ENCODE peak calls at places on chromosomes 11 and 22, in six cellular contexts. I, H, Z, S, B and F are unnamed samples.

GRCh38 chr11:62004473-62004872 is 37.0 kb upstream of the FTH1 start:
- DNase-seq in Z (no peak), I (peak), S (no peak), B (peak), H (peak), F (no peak)

GRCh38 chr22:47043835-47044721 is 281.6 kb downstream of the TBC1D22A start:
- DNase-seq in I (peak), H (no peak), Z (peak), S (peak), B (no peak), F (peak)

GRCh38 chr22:37162221-37163095 is 12.7 kb upstream of the IL2RB start:
- DNase-seq in H (no peak), I (no peak), Z (no peak), S (no peak), B (no peak), F (no peak)

GRCh38 chr11:112200252-112200651 is 24.9 kb downstream of the BCO2 start:
- DNase-seq in H (no peak), I (no peak), S (no peak), B (no peak), Z (no peak), F (no peak)

GRCh38 chr11:102110761-102111010 is 439 bp downstream of the YAP1 start:
- DNase-seq in B (no peak), I (no peak), H (no peak), S (no peak), Z (no peak), F (no peak)

GRCh38 chr11:95239871-95240648 is 9.1 kb upstream of the SESN3 start:
- DNase-seq in H (no peak), B (no peak), S (no peak), I (no peak), Z (no peak), F (peak)

GRCh38 chr11:5004429-5005274 is 10.0 kb downstream of the OR51L1 start:
- DNase-seq in Z (peak), B (peak), I (peak), S (peak), H (peak), F (peak)

GRCh38 chr11:20457934-20458333 is 70.4 kb downstream of the PRMT3 start:
- DNase-seq in B (no peak), H (no peak), I (no peak), Z (no peak), S (no peak), F (no peak)

GRCh38 chr11:132910016-132910760 is 622.1 kb downstream of the OPCML start:
- DNase-seq in H (no peak), I (no peak), B (no peak), Z (no peak), S (no peak), F (no peak)

GRCh38 chr22:35634015-35634414 is 14.2 kb upstream of the APOL6 start:
- DNase-seq in Z (no peak), I (no peak), H (no peak), S (no peak), B (no peak), F (no peak)

GRCh38 chr22:22886546-22886945 is 1.1 kb upstream of the IGLL5 start:
- DNase-seq in S (no peak), Z (no peak), I (no peak), H (no peak), B (no peak), F (no peak)

GRCh38 chr11:77115181-77115611 is 12.6 kb downstream of the OMP start:
- DNase-seq in I (no peak), B (no peak), H (no peak), Z (no peak), S (no peak), F (no peak)

GRCh38 chr11:74397531-74398243 is 546 bp downstream of the PGM2L1 start:
- DNase-seq in I (no peak), B (peak), Z (peak), S (peak), H (no peak), F (peak)

GRCh38 chr11:114774599-114775365 is 96.5 kb downstream of the NXPE2 start:
- DNase-seq in S (peak), B (peak), Z (peak), H (no peak), I (peak), F (peak)

GRCh38 chr22:25197335-25197734 is 2.3 kb upstream of the CRYBB3 start:
- DNase-seq in S (no peak), B (no peak), H (no peak), I (no peak), Z (no peak), F (no peak)

GRCh38 chr22:35085621-35086020 is 19.7 kb downstream of the ISX start:
- DNase-seq in Z (no peak), H (no peak), I (no peak), B (no peak), S (no peak), F (no peak)

GRCh38 chr22:18057568-18058209 is 20.1 kb upstream of the PEX26 start:
- DNase-seq in B (peak), H (peak), Z (peak), S (peak), I (peak), F (peak)

GRCh38 chr11:60947666-60948065 is 4.3 kb downstream of the SLC15A3 start:
- DNase-seq in S (no peak), H (peak), B (no peak), Z (no peak), I (no peak), F (no peak)

GRCh38 chr22:46031965-46032851 is 55.2 kb upstream of the WNT7B start:
- DNase-seq in H (no peak), I (no peak), B (no peak), Z (no peak), S (no peak), F (no peak)

GRCh38 chr11:65539401-65540289 is 14.8 kb downstream of the SCYL1 start:
- DNase-seq in Z (peak), B (no peak), I (no peak), H (no peak), S (peak), F (peak)

GRCh38 chr11:65538232-65538914 is 13.5 kb downstream of the SCYL1 start:
- DNase-seq in B (peak), Z (no peak), S (no peak), H (no peak), I (no peak), F (no peak)

GRCh38 chr11:65538915-65539374 is 14.1 kb downstream of the SCYL1 start:
- DNase-seq in S (no peak), I (no peak), H (no peak), B (no peak), Z (no peak), F (no peak)

GRCh38 chr11:65541093-65542010 is 16.5 kb downstream of the SCYL1 start:
- DNase-seq in H (no peak), B (no peak), I (no peak), S (no peak), Z (no peak), F (peak)

DNA sequence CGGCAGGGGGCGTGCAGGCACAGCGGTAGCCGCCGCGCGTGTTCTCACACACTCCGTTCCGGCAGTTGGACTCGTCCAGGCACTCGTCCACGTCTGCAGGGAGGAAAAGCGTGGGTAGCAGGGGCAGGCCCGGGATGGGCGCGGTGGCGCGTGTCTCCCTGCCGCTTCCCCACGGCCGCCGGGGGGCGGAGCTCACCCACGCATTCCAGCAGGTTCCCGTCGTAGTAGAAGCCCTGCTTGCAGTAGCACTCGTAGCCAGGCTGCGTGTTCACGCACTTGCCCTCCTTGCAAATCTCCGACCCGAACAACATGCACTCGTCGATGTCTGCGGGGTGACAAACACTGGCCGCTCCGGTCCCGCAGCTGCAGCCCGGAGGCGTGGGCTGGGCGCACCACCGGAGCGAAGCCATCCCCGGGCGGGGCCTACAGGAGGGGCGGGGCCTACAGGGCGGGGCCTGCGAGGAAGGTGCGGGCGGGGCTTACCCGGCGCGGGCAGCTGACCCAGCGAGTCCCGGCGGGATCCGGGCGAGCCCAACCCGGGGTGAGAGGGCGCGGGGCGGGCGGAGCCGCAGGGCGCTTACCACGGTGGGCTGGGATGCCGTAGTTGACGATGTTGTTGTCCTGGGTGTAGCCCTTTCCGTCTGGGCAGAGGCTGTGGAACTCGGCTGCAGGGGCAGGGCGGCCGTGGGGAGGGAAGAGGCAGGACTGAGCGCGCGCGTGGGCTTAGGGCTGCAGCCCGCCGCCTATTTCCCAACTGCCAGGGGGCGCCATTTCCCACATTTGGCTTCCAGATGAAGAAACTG is 15.6 kb downstream of the SCYL1 start:
- DNase-seq in S (peak), Z (peak), I (peak), H (peak), B (peak), F (peak)
- H3K4me3 ChIP-seq in S (peak), Z (peak), I (peak), H (peak), B (peak), F (peak)

GRCh38 chr11:83734120-83734519 is 448.0 kb upstream of the CCDC90B start:
- DNase-seq in S (no peak), Z (no peak), H (no peak), I (no peak), B (no peak), F (no peak)

DNA sequence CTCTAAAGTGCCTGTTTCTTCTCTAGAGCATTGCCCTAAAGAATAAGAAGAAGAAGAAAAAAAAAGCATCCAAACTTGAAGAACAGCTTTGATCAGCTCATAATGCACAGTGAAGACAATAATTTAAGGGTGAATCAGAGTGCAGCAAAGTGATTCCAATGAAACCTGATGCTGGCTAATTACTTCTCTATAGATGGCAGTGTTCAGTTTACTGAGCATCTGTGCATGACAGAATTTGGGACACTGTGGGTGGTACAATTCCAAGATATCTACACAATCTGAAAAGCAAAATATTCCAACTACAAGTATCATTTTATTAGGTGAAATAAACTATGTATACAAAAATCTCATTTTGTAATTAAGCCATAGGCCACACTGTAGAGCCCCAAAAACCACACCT is 450.5 kb upstream of the CCDC90B start:
- DNase-seq in S (no peak), B (no peak), I (no peak), Z (no peak), H (no peak), F (no peak)
- TF ChIP-seq CTCF in S (no peak), B (no peak), I (no peak), Z (no peak), H (no peak), F (no peak)

DNA sequence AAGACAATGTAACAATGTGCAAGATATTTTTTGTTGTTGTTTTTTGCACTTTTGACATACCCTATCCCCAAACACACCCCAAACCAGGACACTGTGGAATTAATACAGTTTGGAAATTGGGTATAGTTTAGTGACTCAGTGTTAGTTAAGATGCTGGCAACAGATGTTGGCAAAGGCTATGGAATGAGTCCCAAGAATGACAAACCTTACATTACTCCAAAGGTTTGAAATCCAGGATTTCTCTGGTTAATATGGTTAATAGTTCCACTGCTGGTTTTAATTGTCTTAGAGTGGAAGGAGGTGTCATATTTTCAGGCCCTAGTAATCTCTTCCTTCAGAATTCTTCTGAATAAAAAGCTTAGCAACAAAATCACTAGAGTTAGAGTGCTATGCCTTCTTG is 805 bp downstream of the LPXN start:
- DNase-seq in I (peak), B (no peak), H (peak), S (no peak), Z (no peak), F (peak)
- H3K4me3 ChIP-seq in I (peak), B (no peak), H (no peak), S (peak), Z (no peak), F (no peak)

GRCh38 chr11:107691003-107691402 is 20.9 kb downstream of the SLN start:
- DNase-seq in I (no peak), B (no peak), Z (no peak), S (no peak), H (peak), F (peak)

GRCh38 chr11:107683807-107684206 is 28.0 kb downstream of the SLN start:
- DNase-seq in B (no peak), H (no peak), Z (no peak), I (no peak), S (no peak), F (peak)

GRCh38 chr11:107695446-107695845 is 16.4 kb downstream of the SLN start:
- DNase-seq in Z (no peak), I (no peak), H (peak), S (no peak), B (no peak), F (no peak)

GRCh38 chr11:107688322-107688918 is 23.4 kb downstream of the SLN start:
- DNase-seq in Z (no peak), I (no peak), H (peak), S (no peak), B (no peak), F (no peak)

DNA sequence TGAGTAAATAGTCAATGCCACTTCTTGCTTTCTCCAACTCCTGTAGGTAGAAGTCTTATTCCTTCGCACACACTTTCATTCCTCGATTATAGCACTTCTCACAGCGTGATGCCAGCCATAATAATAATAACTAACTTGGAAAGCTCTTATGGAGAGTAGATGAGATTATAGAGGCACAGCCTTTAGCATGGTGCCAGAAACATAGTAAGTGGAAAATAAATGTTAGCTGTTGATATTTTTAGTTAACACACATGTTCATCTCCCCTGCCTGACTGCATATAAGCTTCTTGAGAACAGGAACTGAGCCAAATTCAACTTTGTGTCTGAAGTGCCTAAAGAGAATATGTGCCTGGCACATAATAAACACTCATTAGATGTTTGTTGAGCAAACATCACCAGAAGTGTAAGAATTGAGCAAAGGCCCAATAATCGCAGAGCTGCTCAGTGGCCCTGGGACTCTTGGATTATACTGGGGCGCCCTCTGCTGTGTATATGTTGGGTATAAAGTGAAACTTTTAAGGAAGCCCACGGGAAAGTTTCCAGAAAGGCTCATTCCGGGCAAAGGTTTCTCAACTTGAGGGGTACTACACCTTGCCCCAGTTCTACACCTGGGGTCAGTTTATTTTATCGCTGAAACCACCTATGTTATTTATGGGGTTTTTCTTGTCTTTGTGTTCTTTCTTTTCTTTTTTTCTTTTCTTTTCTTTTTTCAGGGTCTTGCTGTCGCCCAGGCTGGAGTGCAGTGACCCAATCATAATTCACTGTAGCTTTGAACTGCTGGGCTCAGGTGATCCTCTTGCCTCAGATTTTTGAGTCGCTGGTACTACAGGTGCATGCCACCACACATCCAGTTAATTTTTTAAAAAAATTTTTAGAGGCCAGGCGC is 22.3 kb downstream of the SLN start:
- DNase-seq in I (peak), Z (peak), S (peak), B (peak), H (peak), F (peak)
- TF ChIP-seq CTCF in I (peak), Z (peak), S (peak), B (peak), H (peak), F (peak)

GRCh38 chr22:40853961-40854360 is 2.5 kb downstream of the ST13 start:
- DNase-seq in B (peak), S (no peak), Z (no peak), H (no peak), I (peak), F (peak)
- H3K4me3 ChIP-seq in B (no peak), S (no peak), Z (no peak), H (peak), I (peak), F (peak)

DNA sequence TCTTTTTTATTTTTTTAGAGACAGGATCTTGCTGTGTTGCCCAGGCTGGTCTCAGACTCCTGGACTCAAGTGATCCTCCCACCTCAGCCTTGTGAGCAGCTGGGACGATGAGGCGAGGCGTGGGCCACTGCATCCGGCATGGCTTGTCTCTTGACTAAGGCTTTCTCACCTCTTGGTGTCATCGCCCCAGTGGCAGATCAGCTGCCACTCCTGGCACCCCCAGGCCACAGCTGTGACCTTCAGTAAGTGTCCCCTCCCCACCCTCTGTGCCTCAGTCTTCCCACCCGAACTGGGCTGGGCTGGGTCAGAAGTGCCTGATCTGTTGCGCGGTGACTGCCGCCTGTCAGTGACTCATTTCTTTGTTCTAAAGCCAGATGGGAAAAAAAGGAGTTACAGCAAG is 3.6 kb downstream of the SYNGR1 start:
- DNase-seq in I (no peak), S (no peak), B (no peak), Z (no peak), H (no peak), F (peak)
- TF ChIP-seq CTCF in I (no peak), S (no peak), B (no peak), Z (no peak), H (no peak), F (no peak)

DNA sequence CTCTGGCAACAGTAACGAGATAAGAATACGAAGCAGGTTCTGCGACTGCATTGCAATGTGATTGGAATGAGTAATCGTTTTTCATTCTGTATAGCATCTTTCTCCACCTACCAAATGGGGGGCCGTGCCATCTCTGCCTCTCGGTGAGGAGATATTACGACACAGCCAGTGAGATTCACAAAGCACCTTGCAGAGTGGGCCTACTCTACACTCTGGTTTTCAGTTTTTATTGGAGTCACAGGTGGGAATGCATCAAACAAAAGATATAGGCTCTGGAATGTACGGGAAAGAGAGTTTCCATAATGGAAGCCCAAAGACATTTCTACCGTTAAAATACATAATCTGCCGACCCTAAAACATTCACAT is 475 bp upstream of the RTN3 start:
- DNase-seq in H (no peak), Z (no peak), I (no peak), S (peak), B (peak), F (peak)
- H3K4me3 ChIP-seq in H (peak), Z (peak), I (peak), S (peak), B (peak), F (peak)

DNA sequence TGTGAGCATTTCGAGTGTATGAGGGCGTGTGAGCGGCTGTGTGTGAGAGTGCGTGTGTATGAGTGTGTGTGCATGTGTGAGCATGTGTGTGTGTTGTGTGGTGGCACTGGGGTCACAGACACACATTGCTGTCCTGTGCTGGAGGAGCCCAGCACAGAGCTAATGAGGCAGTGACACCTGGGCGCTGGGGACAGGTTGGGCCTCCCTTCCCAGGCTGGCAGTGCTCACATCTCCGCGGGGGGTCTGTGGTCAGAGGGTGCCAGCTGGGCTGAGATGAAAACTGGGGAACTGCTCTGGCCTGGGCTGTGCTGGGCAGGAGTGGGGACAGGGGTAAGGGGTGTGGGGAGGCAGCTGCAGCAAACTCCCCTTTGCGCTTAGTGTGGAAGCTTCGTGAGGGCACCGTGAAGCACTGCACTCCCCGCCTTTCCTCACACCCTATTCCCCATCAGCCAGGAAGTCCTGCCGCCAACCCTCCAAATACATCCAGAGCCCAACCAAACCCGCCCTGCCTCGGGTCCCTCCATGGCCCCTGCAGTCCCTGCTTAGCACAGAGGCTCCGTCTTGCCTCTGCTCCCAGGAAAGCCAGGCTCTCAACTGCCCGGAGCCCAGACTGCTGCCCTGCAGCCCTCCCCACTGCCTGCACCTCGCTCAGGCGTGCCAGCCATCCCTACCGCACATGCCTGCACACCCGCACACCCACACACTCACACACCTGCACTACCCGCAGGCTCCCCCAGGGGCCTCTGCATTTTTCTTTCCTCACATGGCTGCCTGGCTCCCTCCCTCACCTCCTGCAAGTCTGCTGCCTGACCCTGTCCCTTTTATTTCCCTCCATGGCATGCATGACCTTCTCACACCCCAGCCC is 62.0 kb upstream of the THY1 start:
- DNase-seq in B (no peak), Z (peak), S (no peak), I (no peak), H (no peak), F (peak)
- TF ChIP-seq CTCF in B (no peak), Z (no peak), S (no peak), I (peak), H (peak), F (peak)